ENCODE peak calls at places on chromosome 7, in four cellular contexts. O is esophagus muscularis mucosa; N is glutamatergic neuron; R is CD8-positive, alpha-beta memory T cell. D is an unnamed sample.

GRCh38 chr7:122301858-122302745 is 2.4 kb downstream of the FEZF1 start:
- DNase-seq in O (no peak), N (peak), R (no peak), D (no peak)

GRCh38 chr7:84009051-84009450 is 185.5 kb downstream of the SEMA3A start:
- DNase-seq in O (no peak), N (no peak), R (no peak), D (no peak)

GRCh38 chr7:54932818-54933543 is 85.8 kb upstream of the EGFR start:
- DNase-seq in O (no peak), N (peak), R (no peak), D (no peak)

GRCh38 chr7:77687100-77687746 is 9.0 kb upstream of the RSBN1L start:
- DNase-seq in O (no peak), N (no peak), R (no peak), D (no peak)

GRCh38 chr7:12389089-12389700 is 14.5 kb downstream of the VWDE start:
- DNase-seq in O (no peak), N (peak), R (no peak), D (no peak)

GRCh38 chr7:90726120-90726519 is 130.0 kb downstream of the CDK14 start:
- DNase-seq in O (no peak), N (no peak), R (no peak), D (no peak)

GRCh38 chr7:105648561-105649401 is 67.5 kb upstream of the EFCAB10 start:
- DNase-seq in O (no peak), N (no peak), R (no peak), D (no peak)

GRCh38 chr7:137992042-137992737 is 9.7 kb downstream of the CREB3L2 start:
- DNase-seq in O (no peak), N (no peak), R (no peak), D (no peak)

GRCh38 chr7:151269511-151269910 is 21.0 kb upstream of the SMARCD3 start:
- DNase-seq in O (no peak), N (no peak), R (no peak), D (no peak)

GRCh38 chr7:157139142-157140117 is 704 bp downstream of the UBE3C start:
- DNase-seq in O (no peak), N (peak), R (peak), D (peak)

GRCh38 chr7:137943132-137943551 is 58.7 kb downstream of the CREB3L2 start:
- DNase-seq in O (no peak), N (no peak), R (no peak), D (no peak)

GRCh38 chr7:134954197-134955082 is 31.9 kb upstream of the AGBL3 start:
- DNase-seq in O (no peak), N (no peak), R (no peak), D (no peak)

GRCh38 chr7:42053834-42054233 is 183.2 kb downstream of the GLI3 start:
- DNase-seq in O (no peak), N (no peak), R (no peak), D (no peak)

GRCh38 chr7:30148951-30149459 is 14.2 kb downstream of the MTURN start:
- DNase-seq in O (no peak), N (no peak), R (no peak), D (no peak)

GRCh38 chr7:43757073-43757720 is 1.3 kb upstream of the BLVRA start:
- DNase-seq in O (peak), N (no peak), R (no peak), D (no peak)

GRCh38 chr7:97731736-97732370 is at the start of gene TAC1:
- DNase-seq in O (no peak), N (peak), R (no peak), D (no peak)

GRCh38 chr7:48154792-48155413 is 16.4 kb upstream of the ABCA13 start:
- DNase-seq in O (no peak), N (peak), R (peak), D (no peak)

GRCh38 chr7:110179037-110179436 is 911.9 kb upstream of the LRRN3 start:
- DNase-seq in O (no peak), N (no peak), R (no peak), D (no peak)

GRCh38 chr7:147658392-147658791 is 932.2 kb upstream of the C7orf33 start:
- DNase-seq in O (no peak), N (no peak), R (no peak), D (no peak)

GRCh38 chr7:131723926-131724325 is 167.5 kb upstream of the PODXL start:
- DNase-seq in O (peak), N (no peak), R (no peak), D (no peak)

GRCh38 chr7:6614941-6615737 is at the start of gene ZNF853:
- DNase-seq in O (no peak), N (peak), R (no peak), D (no peak)

GRCh38 chr7:1668932-1669485 is 1.1 kb upstream of the ELFN1 start:
- DNase-seq in O (no peak), N (peak), R (no peak), D (no peak)

GRCh38 chr7:16916111-16916639 is 34.4 kb upstream of the AGR3 start:
- DNase-seq in O (no peak), N (no peak), R (no peak), D (no peak)

GRCh38 chr7:29170781-29171180 is 23.8 kb upstream of the CHN2 start:
- DNase-seq in O (no peak), N (no peak), R (no peak), D (no peak)

GRCh38 chr7:32479574-32480200 is 10.5 kb downstream of the LSM5 start:
- DNase-seq in O (peak), N (peak), R (no peak), D (no peak)

GRCh38 chr7:86947956-86948355 is 111.5 kb downstream of the ELAPOR2 start:
- DNase-seq in O (no peak), N (no peak), R (no peak), D (no peak)

GRCh38 chr7:74216361-74216761 is 6.6 kb downstream of the LAT2 start:
- DNase-seq in O (no peak), N (no peak), R (no peak), D (no peak)

D was measured in GM12892.